ENCODE peak calls at places on chromosomes 11 and 22, in seven cellular contexts. F is H1, G is H9, Y is mesenchymal stem cell, P is neuronal stem cell, X is IMR-90, M is trophoblast cell. L is an unnamed sample.

GRCh38 chr22:23800297-23801237 is 13.8 kb downstream of the SMARCB1 start:
- DNase-seq in F (no peak), G (no peak), Y (no peak), P (no peak), X (no peak), M (no peak), L (no peak)

GRCh38 chr11:9073826-9074225 is 17.6 kb downstream of the SCUBE2 start:
- DNase-seq in F (no peak), G (no peak), Y (peak), P (no peak), X (no peak), M (peak), L (no peak)

GRCh38 chr11:2687782-2688191 is 12.0 kb downstream of the KCNQ1OT1 start:
- DNase-seq in F (no peak), G (peak), Y (no peak), P (no peak), X (no peak), M (no peak), L (peak)

GRCh38 chr11:128765571-128766530 is 72.0 kb downstream of the FLI1 start:
- DNase-seq in F (no peak), G (no peak), Y (no peak), P (no peak), X (no peak), M (no peak), L (no peak)

GRCh38 chr22:37639771-37640590 is 512 bp downstream of the SH3BP1 start:
- DNase-seq in F (no peak), G (peak), Y (peak), P (no peak), X (no peak), M (peak), L (peak)

GRCh38 chr11:33266418-33267215 is 9.4 kb downstream of the HIPK3 start:
- DNase-seq in F (no peak), G (no peak), Y (peak), P (no peak), X (peak), M (peak), L (peak)

GRCh38 chr22:36433318-36434231 is 45.8 kb upstream of the MYH9 start:
- DNase-seq in F (no peak), G (no peak), Y (no peak), P (no peak), X (no peak), M (no peak), L (no peak)

GRCh38 chr11:75603791-75604736 is 42.0 kb downstream of the SERPINH1 start:
- DNase-seq in F (no peak), G (no peak), Y (peak), P (no peak), X (peak), M (peak), L (no peak)

GRCh38 chr22:20758688-20759087 is 15.2 kb upstream of the SERPIND1 start:
- DNase-seq in F (no peak), G (peak), Y (no peak), P (no peak), X (no peak), M (no peak), L (peak)

GRCh38 chr22:43855431-43855830 is 6.9 kb downstream of the SULT4A1 start:
- DNase-seq in F (no peak), G (peak), Y (no peak), P (no peak), X (no peak), M (no peak), L (no peak)

GRCh38 chr11:116638463-116638862 is 134.3 kb downstream of the BUD13 start:
- DNase-seq in F (no peak), G (no peak), Y (no peak), P (no peak), X (no peak), M (no peak), L (no peak)

GRCh38 chr11:128190312-128190711 is 397.0 kb downstream of the ETS1 start:
- DNase-seq in F (no peak), G (no peak), Y (no peak), P (no peak), X (no peak), M (no peak), L (no peak)

GRCh38 chr11:95832763-95833162 is 42.5 kb downstream of the CEP57 start:
- DNase-seq in F (no peak), G (no peak), Y (peak), P (no peak), X (peak), M (no peak), L (no peak)

GRCh38 chr11:124800226-124800929 is at the start of gene MSANTD2:
- DNase-seq in F (peak), G (peak), Y (peak), P (peak), X (peak), M (peak), L (peak)

GRCh38 chr11:95372097-95372656 is 141.2 kb upstream of the SESN3 start:
- DNase-seq in F (no peak), G (no peak), Y (no peak), P (no peak), X (no peak), M (peak), L (no peak)

GRCh38 chr11:104011031-104011430 is 25.4 kb upstream of the DDI1 start:
- DNase-seq in F (no peak), G (no peak), Y (no peak), P (no peak), X (peak), M (no peak), L (no peak)

GRCh38 chr11:44814881-44815592 is 88.3 kb downstream of the TSPAN18 start:
- DNase-seq in F (no peak), G (no peak), Y (peak), P (no peak), X (peak), M (no peak), L (no peak)
- H3K23ac ChIP-seq in F (no peak), G (no peak), Y (no peak), P (no peak), X (no peak), M (no peak), L (no peak)

DNA sequence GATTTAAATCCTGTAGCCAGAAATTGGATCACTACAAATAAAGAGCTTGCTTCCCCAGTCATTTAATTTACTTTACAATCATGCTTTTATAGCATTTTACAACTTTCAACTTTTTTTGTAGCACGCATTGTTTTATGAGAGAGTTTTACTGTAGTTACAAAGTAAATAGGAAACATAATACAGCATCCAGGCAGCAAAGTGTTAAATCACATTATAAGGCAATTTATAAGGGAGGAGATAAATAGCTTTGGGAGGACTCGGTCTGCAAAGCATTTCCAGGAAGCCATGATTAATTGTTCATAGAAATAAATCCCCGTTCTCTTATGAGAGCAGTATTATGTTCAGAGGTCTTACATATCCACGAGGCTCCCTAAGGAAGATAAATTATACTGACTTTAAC is 792.5 kb upstream of the RAG2 start:
- DNase-seq in F (no peak), G (no peak), Y (no peak), P (no peak), X (no peak), M (no peak), L (no peak)
- H3K23ac ChIP-seq in F (no peak), G (no peak), Y (no peak), P (no peak), X (no peak), M (no peak), L (no peak)

DNA sequence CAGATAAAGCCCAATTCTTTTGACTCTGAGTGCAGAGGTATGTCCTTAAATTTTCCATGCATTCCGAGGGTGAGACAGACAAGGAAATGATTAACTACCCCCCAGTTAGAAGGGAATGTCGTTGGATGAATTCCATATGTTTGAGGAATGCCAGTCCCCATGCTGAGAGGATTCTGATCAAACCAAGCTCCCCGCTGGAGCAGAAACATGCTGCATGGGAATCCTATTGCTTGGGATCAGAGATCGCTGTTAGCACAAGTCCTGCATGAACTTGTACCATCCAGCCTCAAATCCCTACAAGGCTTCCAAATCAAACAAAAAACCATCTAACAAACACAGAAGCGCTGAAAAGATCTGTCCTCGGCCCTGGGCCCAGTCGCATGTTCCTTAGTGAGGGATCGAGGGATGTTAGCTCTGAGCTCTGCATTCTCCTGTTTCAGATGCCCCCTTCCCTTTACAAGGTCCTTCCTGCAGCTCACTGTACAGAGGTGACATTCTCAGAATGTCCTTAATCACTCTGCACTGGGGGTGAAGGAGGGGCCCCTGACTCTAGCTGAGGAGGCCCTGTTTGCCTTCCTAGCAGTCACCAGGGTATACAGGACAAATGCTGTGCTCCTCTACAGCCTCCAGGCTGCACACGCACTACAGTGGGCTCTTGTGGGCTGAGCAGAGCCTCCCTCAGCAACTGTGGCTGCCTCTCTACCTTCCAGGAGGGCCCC is 353.4 kb downstream of the TENM4 start:
- DNase-seq in F (peak), G (no peak), Y (peak), P (peak), X (peak), M (peak), L (peak)
- H3K23ac ChIP-seq in F (no peak), G (no peak), Y (no peak), P (no peak), X (peak), M (no peak), L (no peak)

GRCh38 chr22:31586137-31586920 is 75.7 kb downstream of the PISD start:
- DNase-seq in F (no peak), G (no peak), Y (peak), P (no peak), X (peak), M (peak), L (no peak)
- H3K23ac ChIP-seq in F (no peak), G (no peak), Y (no peak), P (no peak), X (peak), M (no peak), L (no peak)

GRCh38 chr11:98434296-98434695 is 586.5 kb upstream of the CNTN5 start:
- DNase-seq in F (no peak), G (no peak), Y (no peak), P (no peak), X (no peak), M (no peak), L (no peak)
- H3K23ac ChIP-seq in F (no peak), G (no peak), Y (no peak), P (no peak), X (no peak), M (no peak), L (no peak)

DNA sequence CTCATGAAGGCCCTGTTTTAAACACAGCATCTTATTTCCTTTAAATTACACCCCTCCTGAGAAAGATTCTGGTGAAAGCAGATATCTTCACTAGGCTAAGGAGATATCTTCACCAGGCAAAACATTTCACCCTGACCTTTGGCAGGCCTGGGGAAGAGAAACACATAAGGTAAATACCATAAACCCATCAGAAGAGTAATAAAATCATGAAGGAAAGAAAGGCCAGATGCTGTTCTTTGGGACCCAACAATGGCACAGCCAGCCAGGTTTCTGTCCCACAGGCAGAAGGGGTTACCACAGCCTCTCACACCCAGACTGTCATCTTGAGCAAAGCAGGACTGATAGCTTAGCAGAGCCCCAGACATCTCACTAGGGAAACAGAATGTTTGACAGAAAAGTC is 125.4 kb downstream of the CCDC34 start:
- DNase-seq in F (no peak), G (no peak), Y (no peak), P (no peak), X (no peak), M (no peak), L (peak)
- H3K23ac ChIP-seq in F (no peak), G (no peak), Y (no peak), P (no peak), X (no peak), M (no peak), L (no peak)

GRCh38 chr11:27215471-27216267 is 147.3 kb downstream of the CCDC34 start:
- DNase-seq in F (no peak), G (peak), Y (no peak), P (no peak), X (no peak), M (no peak), L (peak)
- H3K23ac ChIP-seq in F (no peak), G (no peak), Y (no peak), P (no peak), X (no peak), M (no peak), L (no peak)

GRCh38 chr11:5241461-5241860 is 7.2 kb upstream of the HBD start:
- DNase-seq in F (no peak), G (no peak), Y (no peak), P (no peak), X (no peak), M (no peak), L (no peak)

GRCh38 chr11:5237384-5237783 is 3.1 kb upstream of the HBD start:
- DNase-seq in F (no peak), G (no peak), Y (no peak), P (no peak), X (no peak), M (no peak), L (no peak)

GRCh38 chr11:5242933-5243844 is 6.5 kb downstream of the HBG1 start:
- DNase-seq in F (no peak), G (no peak), Y (no peak), P (no peak), X (peak), M (no peak), L (no peak)

GRCh38 chr11:5243845-5244180 is 5.8 kb downstream of the HBG1 start:
- DNase-seq in F (no peak), G (no peak), Y (no peak), P (no peak), X (no peak), M (no peak), L (no peak)

GRCh38 chr11:5240458-5240857 is 6.2 kb upstream of the HBD start:
- DNase-seq in F (no peak), G (no peak), Y (no peak), P (no peak), X (no peak), M (no peak), L (no peak)
- H3K23ac ChIP-seq in F (no peak), G (no peak), Y (no peak), P (no peak), X (no peak), M (no peak), L (no peak)

DNA sequence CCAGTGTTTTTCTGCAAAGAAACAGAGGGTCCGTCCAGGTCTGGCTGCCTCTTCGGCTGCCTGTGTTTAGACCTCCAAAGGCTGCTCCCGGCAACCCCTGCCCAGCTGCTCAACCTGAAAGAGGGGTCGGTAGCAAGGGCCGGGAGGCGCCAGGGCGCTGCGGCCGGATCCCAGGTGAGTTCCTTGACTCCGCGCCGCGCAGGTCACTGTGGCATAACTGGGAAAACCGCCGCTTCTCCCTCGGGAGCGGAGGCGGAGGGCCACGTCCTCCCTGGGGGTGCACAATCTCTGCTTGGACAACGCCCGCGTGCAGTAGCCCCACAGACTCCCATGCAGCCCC is 1.0 kb upstream of the BRSK2 start:
- DNase-seq in F (no peak), G (no peak), Y (no peak), P (no peak), X (no peak), M (no peak), L (no peak)
- H3K23ac ChIP-seq in F (no peak), G (no peak), Y (no peak), P (peak), X (no peak), M (no peak), L (peak)

DNA sequence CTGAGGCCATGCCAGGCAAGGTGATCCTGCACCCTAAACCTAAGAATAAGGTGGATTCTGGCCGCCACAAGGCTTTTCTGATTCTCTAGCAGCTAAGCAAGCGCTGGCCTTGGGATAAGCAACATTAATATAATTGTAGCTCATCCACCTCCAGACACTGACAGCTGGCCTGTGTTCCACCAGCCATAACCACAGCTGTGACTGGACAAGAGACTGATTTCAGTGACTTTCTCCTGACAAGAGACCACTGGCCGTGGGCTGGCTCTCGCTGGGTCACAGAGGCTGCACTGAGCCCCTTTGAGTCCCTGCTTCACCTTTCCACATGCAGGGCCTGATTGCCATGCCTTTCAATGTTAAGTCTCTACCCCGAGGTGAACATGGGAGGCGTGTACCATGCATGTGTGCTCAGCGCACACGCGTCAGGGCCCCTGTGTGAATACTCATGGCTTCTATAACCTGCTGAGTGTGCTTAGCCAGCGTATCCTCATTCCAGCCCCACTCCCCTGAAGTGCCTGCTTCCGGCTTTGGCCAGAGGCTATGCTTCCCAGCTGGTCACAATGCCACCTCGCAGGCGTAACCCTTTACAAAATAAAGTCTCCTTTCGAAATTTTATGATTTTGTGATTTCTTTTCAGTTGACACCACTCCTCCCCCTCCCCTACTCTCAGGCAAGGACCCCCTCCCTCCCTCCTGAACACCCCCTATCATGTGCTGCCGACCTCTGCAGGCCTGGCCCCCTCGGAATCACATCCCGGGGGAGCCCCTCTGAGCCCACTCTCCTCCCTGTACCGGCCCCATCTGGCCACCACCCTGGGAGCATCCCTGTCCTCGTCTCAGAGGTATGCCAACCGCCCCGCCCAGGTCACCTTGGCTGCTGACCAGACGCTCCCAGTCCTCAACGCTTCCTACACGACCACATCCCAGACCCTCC is 128.1 kb downstream of the CTTN start:
- DNase-seq in F (no peak), G (no peak), Y (no peak), P (no peak), X (no peak), M (peak), L (no peak)
- H3K23ac ChIP-seq in F (no peak), G (no peak), Y (no peak), P (peak), X (no peak), M (no peak), L (no peak)

L was measured in mesendoderm.